ENCODE peak calls at places on chromosomes 5 and 9, in ten cellular contexts. R is fibroblast of mammary gland; J is iris pigment epithelial cell; H is heart left ventricle; E is CD8-positive, alpha-beta memory T cell; M is progenitor cell of endocrine pancreas; W is NK-92 treated with Interleukin-12 subunit alpha and Interleukin-12 subunit beta, amount 100 ng/mL, for 24 hours; Q is GM12878; C is stimulated activated CD8-positive, alpha-beta memory T cell treated with anti-CD3 and anti-CD28 coated beads, Interleukin-4, amount 100 ng/mL, for 48 hours; Z is NCI-H2029 treated with DMSO at 0.1 percent for 48 hours. B is an unnamed sample.

GRCh38 chr9:15741015-15741414 is 188.2 kb downstream of the CCDC171 start:
- DNase-seq in R (no peak), Z (no peak), E (no peak), J (no peak), H (no peak), Q (no peak), M (no peak), C (no peak), W (no peak), B (no peak)

GRCh38 chr5:157593036-157593435 is 17.5 kb upstream of the ADAM19 start:
- DNase-seq in J (no peak), H (no peak), R (no peak), W (no peak), C (no peak), Q (no peak), Z (no peak), M (no peak), E (no peak), B (no peak)

GRCh38 chr9:113737414-113738271 is 138.5 kb upstream of the ZNF618 start:
- DNase-seq in E (no peak), Z (peak), R (peak), Q (no peak), C (peak), M (peak), W (peak), J (peak), H (peak), B (no peak)

GRCh38 chr5:55997742-55998351 is 3.1 kb upstream of the IL6ST start:
- DNase-seq in C (no peak), W (no peak), Q (no peak), J (peak), E (no peak), Z (no peak), R (peak), H (no peak), M (no peak), B (no peak)

GRCh38 chr5:117486291-117486690 is 911.7 kb upstream of the SEMA6A start:
- DNase-seq in C (no peak), H (no peak), R (no peak), W (no peak), Z (no peak), J (no peak), M (no peak), Q (no peak), E (no peak), B (no peak)

GRCh38 chr5:148909001-148909400 is 82.6 kb downstream of the ADRB2 start:
- DNase-seq in E (no peak), C (no peak), Q (no peak), Z (no peak), H (no peak), W (no peak), M (no peak), R (peak), J (peak), B (no peak)

GRCh38 chr5:154163327-154163997 is 27.1 kb upstream of the GALNT10 start:
- DNase-seq in M (no peak), W (no peak), Z (no peak), C (no peak), Q (no peak), H (no peak), E (no peak), R (no peak), J (no peak), B (no peak)

GRCh38 chr9:93682155-93682968 is 106.0 kb downstream of the PHF2 start:
- DNase-seq in J (peak), Q (no peak), C (peak), W (no peak), H (peak), E (peak), M (peak), R (peak), Z (peak), B (no peak)

GRCh38 chr5:108380531-108381021 is 1.3 kb downstream of the FBXL17 start:
- DNase-seq in H (peak), C (peak), M (peak), Q (peak), R (no peak), W (peak), E (peak), J (peak), Z (no peak), B (peak)

GRCh38 chr5:115983519-115983918 is 21.2 kb downstream of the LVRN start:
- DNase-seq in Q (no peak), E (no peak), J (no peak), W (no peak), H (no peak), M (no peak), Z (no peak), C (no peak), R (no peak), B (no peak)

GRCh38 chr5:147452137-147452838 is 57.6 kb downstream of the DPYSL3 start:
- DNase-seq in W (no peak), Z (peak), J (no peak), E (no peak), H (no peak), R (no peak), Q (no peak), C (no peak), M (no peak), B (peak)

GRCh38 chr5:171543486-171543885 is 124.0 kb downstream of the FGF18 start:
- DNase-seq in C (no peak), R (peak), H (no peak), J (no peak), W (no peak), M (no peak), Z (no peak), E (no peak), Q (no peak), B (no peak)

GRCh38 chr9:134835987-134836386 is 44.6 kb upstream of the FCN2 start:
- DNase-seq in Q (no peak), H (no peak), W (no peak), R (no peak), M (no peak), E (peak), C (no peak), J (no peak), Z (no peak), B (no peak)

GRCh38 chr9:121930970-121931369 is 162.1 kb downstream of the TTLL11 start:
- DNase-seq in M (no peak), W (no peak), C (no peak), Q (no peak), R (no peak), Z (no peak), E (no peak), H (no peak), J (no peak), B (no peak)

GRCh38 chr5:78560456-78560855 is 88.1 kb downstream of the LHFPL2 start:
- DNase-seq in Q (no peak), E (no peak), H (no peak), C (no peak), Z (no peak), M (no peak), W (no peak), R (no peak), J (no peak), B (no peak)

GRCh38 chr9:131701789-131702337 is 38.0 kb downstream of the RAPGEF1 start:
- DNase-seq in M (no peak), H (no peak), R (no peak), W (no peak), C (no peak), Z (no peak), E (no peak), J (peak), Q (no peak), B (no peak)

GRCh38 chr9:90562229-90562628 is 80.4 kb downstream of the DIRAS2 start:
- DNase-seq in Z (no peak), W (no peak), E (no peak), H (no peak), R (no peak), C (no peak), J (no peak), M (no peak), Q (no peak), B (no peak)

GRCh38 chr5:37816883-37817282 is 23.0 kb downstream of the GDNF start:
- DNase-seq in Z (no peak), Q (no peak), E (no peak), C (no peak), J (no peak), R (no peak), H (no peak), M (no peak), W (no peak), B (peak)

GRCh38 chr5:180832638-180833068 is 28.4 kb downstream of the ZFP62 start:
- DNase-seq in Z (no peak), J (no peak), R (no peak), C (peak), M (no peak), W (no peak), E (peak), H (no peak), Q (no peak), B (no peak)

GRCh38 chr9:89089176-89089575 is 89.4 kb downstream of the SHC3 start:
- DNase-seq in J (no peak), E (no peak), R (no peak), M (no peak), W (no peak), H (no peak), Q (no peak), Z (no peak), C (no peak), B (no peak)

GRCh38 chr9:111375817-111376564 is 46.0 kb upstream of the OR2K2 start:
- DNase-seq in Q (no peak), W (no peak), M (no peak), C (no peak), R (peak), J (peak), H (no peak), E (no peak), Z (no peak), B (no peak)

GRCh38 chr5:61167382-61167781 is 5.1 kb upstream of the SMIM15 start:
- DNase-seq in Z (no peak), J (peak), C (no peak), H (no peak), M (no peak), Q (no peak), R (peak), W (peak), E (no peak), B (no peak)

GRCh38 chr5:88143693-88144218 is 124.9 kb downstream of the TMEM161B start:
- DNase-seq in Q (no peak), R (no peak), C (no peak), E (no peak), J (no peak), M (no peak), Z (no peak), H (no peak), W (no peak), B (no peak)

GRCh38 chr5:54323462-54323861 is 13.1 kb upstream of the ARL15 start:
- DNase-seq in W (no peak), C (no peak), H (no peak), Z (no peak), Q (no peak), M (no peak), J (no peak), R (no peak), E (no peak), B (no peak)

GRCh38 chr5:43432486-43433365 is 20.5 kb upstream of the CCL28 start:
- DNase-seq in E (no peak), R (peak), H (peak), Z (peak), M (no peak), C (no peak), Q (no peak), J (peak), W (no peak), B (no peak)

GRCh38 chr5:82074968-82075367 is 103.1 kb downstream of the ATG10 start:
- DNase-seq in W (no peak), H (no peak), R (no peak), J (no peak), C (no peak), M (no peak), E (no peak), Q (no peak), Z (no peak), B (no peak)

GRCh38 chr9:120383999-120384924 is 195.7 kb downstream of the CDK5RAP2 start:
- DNase-seq in C (no peak), H (no peak), E (no peak), J (no peak), Z (peak), W (no peak), Q (no peak), R (peak), M (no peak), B (no peak)

GRCh38 chr5:1366514-1366913 is 21.6 kb upstream of the CLPTM1L start:
- DNase-seq in Z (no peak), E (no peak), W (no peak), R (no peak), H (no peak), C (no peak), J (no peak), Q (peak), M (no peak), B (no peak)

GRCh38 chr5:143495823-143496275 is 92.4 kb upstream of the NR3C1 start:
- DNase-seq in M (no peak), Q (no peak), J (peak), W (no peak), Z (peak), C (no peak), E (no peak), H (peak), R (peak), B (no peak)

GRCh38 chr9:129343697-129344375 is 165.8 kb upstream of the IER5L start:
- DNase-seq in E (no peak), J (peak), H (peak), C (no peak), W (no peak), R (peak), Z (no peak), M (no peak), Q (no peak), B (peak)

GRCh38 chr9:112377087-112377486 is 2.8 kb upstream of the HSDL2 start:
- DNase-seq in W (no peak), Z (no peak), M (no peak), E (no peak), H (no peak), R (no peak), J (no peak), Q (no peak), C (no peak), B (no peak)